ENCODE peak calls at places on chromosome 12, in nine cellular contexts. D is lower lobe of right lung; K is Caki2; N is SK-N-DZ; B is PC-9; O is substantia nigra; E is left ventricle myocardium inferior; P is activated CD4-positive, CD25-positive, alpha-beta regulatory T cell; Q is mucosa of descending colon. M is an unnamed sample.

GRCh38 chr12:39807043-39807442 is 187.4 kb upstream of the ABCD2 start:
- DNase-seq in Q (no peak), K (no peak), B (no peak), O (no peak), E (no peak), P (no peak), N (peak), D (no peak), M (no peak)

GRCh38 chr12:101792046-101792931 is 38.5 kb downstream of the GNPTAB start:
- DNase-seq in D (no peak), K (peak), E (no peak), B (no peak), O (no peak), N (no peak), Q (no peak), P (no peak), M (no peak)

GRCh38 chr12:31300341-31300740 is 25.6 kb downstream of the SINHCAF start:
- DNase-seq in D (no peak), B (no peak), O (no peak), K (no peak), P (no peak), N (no peak), E (no peak), Q (no peak), M (no peak)

GRCh38 chr12:16599081-16599480 is 6.9 kb downstream of the LMO3 start:
- DNase-seq in N (no peak), E (no peak), Q (no peak), K (no peak), P (no peak), B (no peak), D (no peak), O (no peak), M (no peak)

GRCh38 chr12:121916719-121917118 is 1.7 kb upstream of the CFAP251 start:
- DNase-seq in P (no peak), E (no peak), K (no peak), O (no peak), B (no peak), N (no peak), Q (no peak), D (no peak), M (no peak)

GRCh38 chr12:106657499-106657898 is 74.7 kb downstream of the RFX4 start:
- DNase-seq in N (no peak), D (no peak), O (no peak), Q (no peak), B (no peak), P (no peak), K (no peak), E (no peak), M (no peak)

GRCh38 chr12:1527789-1528188 is 66.6 kb downstream of the FBXL14 start:
- DNase-seq in P (no peak), B (no peak), N (no peak), O (no peak), K (peak), D (no peak), E (no peak), Q (no peak), M (no peak)

GRCh38 chr12:52207895-52208294 is 16.1 kb upstream of the KRT80 start:
- DNase-seq in B (peak), D (peak), Q (peak), K (no peak), E (peak), O (no peak), N (no peak), P (no peak), M (no peak)

GRCh38 chr12:116434155-116435065 is 124.8 kb upstream of the MAP1LC3B2 start:
- DNase-seq in D (peak), O (no peak), E (peak), N (peak), Q (peak), K (peak), P (no peak), B (peak), M (peak)

GRCh38 chr12:108850854-108851573 is 6.4 kb downstream of the SSH1 start:
- DNase-seq in N (peak), O (no peak), P (no peak), E (peak), D (peak), Q (no peak), K (no peak), B (no peak), M (no peak)

GRCh38 chr12:4296749-4297148 is 23.2 kb downstream of the CCND2 start:
- DNase-seq in K (no peak), D (no peak), N (no peak), E (no peak), O (no peak), P (no peak), Q (no peak), B (no peak), M (no peak)

GRCh38 chr12:124500232-124501079 is 67.0 kb downstream of the NCOR2 start:
- DNase-seq in Q (peak), O (no peak), B (no peak), N (no peak), D (peak), E (no peak), K (no peak), P (no peak), M (no peak)

GRCh38 chr12:28878629-28879028 is 270.4 kb upstream of the FAR2 start:
- DNase-seq in Q (no peak), N (no peak), O (no peak), B (no peak), P (no peak), D (no peak), K (no peak), E (no peak), M (no peak)

GRCh38 chr12:98939350-98939749 is 294.3 kb downstream of the APAF1 start:
- DNase-seq in P (no peak), O (no peak), E (no peak), K (no peak), B (no peak), Q (no peak), D (no peak), N (peak), M (no peak)

GRCh38 chr12:198708-199107 is 15.2 kb downstream of the SLC6A12 start:
- DNase-seq in O (no peak), Q (no peak), E (no peak), N (no peak), P (no peak), B (no peak), D (no peak), K (no peak), M (no peak)

GRCh38 chr12:93449277-93449676 is 7.5 kb upstream of the UBE2N start:
- DNase-seq in K (no peak), D (no peak), O (no peak), B (no peak), Q (no peak), E (no peak), N (no peak), P (no peak), M (no peak)

GRCh38 chr12:82530394-82530793 is 156.3 kb upstream of the TMTC2 start:
- DNase-seq in N (no peak), Q (no peak), E (no peak), D (no peak), B (no peak), O (no peak), P (no peak), K (no peak), M (no peak)

GRCh38 chr12:96571101-96571862 is 81.9 kb downstream of the CFAP54 start:
- DNase-seq in O (no peak), B (no peak), D (no peak), Q (no peak), N (no peak), P (no peak), K (no peak), E (no peak), M (no peak)

GRCh38 chr12:65876898-65877721 is 52.8 kb downstream of the HMGA2 start:
- DNase-seq in B (peak), K (peak), E (no peak), D (no peak), N (no peak), P (no peak), O (no peak), Q (no peak), M (no peak)

GRCh38 chr12:107564946-107565345 is 120.7 kb upstream of the PWP1 start:
- DNase-seq in D (no peak), Q (no peak), K (peak), E (no peak), B (no peak), N (no peak), O (no peak), P (no peak), M (no peak)

GRCh38 chr12:65891987-65892481 is 67.8 kb downstream of the HMGA2 start:
- DNase-seq in D (no peak), O (no peak), N (no peak), P (no peak), Q (peak), E (peak), B (peak), K (peak), M (peak)

GRCh38 chr12:53952871-53953734 is 1.6 kb upstream of the HOXC12 start:
- DNase-seq in B (peak), N (no peak), O (no peak), E (no peak), D (no peak), Q (no peak), K (no peak), P (no peak), M (no peak)

GRCh38 chr12:84463756-84464495 is 448.7 kb downstream of the SLC6A15 start:
- DNase-seq in Q (no peak), B (no peak), E (no peak), O (no peak), N (no peak), P (no peak), K (no peak), D (no peak), M (peak)

GRCh38 chr12:108803428-108804105 is 53.8 kb downstream of the SSH1 start:
- DNase-seq in P (peak), N (peak), E (peak), D (peak), Q (no peak), O (no peak), B (peak), K (peak), M (peak)